ENCODE peak calls at places on chromosomes 12 and 14, in six cellular contexts. One of them, this sample, is unnamed.

GRCh38 chr14:25537846-25538455 is 488.0 kb upstream of the STXBP6 start:
- DNase-seq in aorta: no peak
- DNase-seq in RPMI7951: peak; percentile 1
- DNase-seq in activated CD4-positive, alpha-beta memory T cell treated with anti-CD3 and anti-CD28 coated beads, Interleukin-2, amount 10 ng/mL, durations not matched to agents 7 days and 5 days: no peak
- DNase-seq in neural crest cell: peak; percentile 37
- DNase-seq in left ventricle myocardium inferior: no peak
- DNase-seq in this sample: peak; percentile 25

GRCh38 chr14:94028450-94028826 is 2.3 kb downstream of the OTUB2 start:
- DNase-seq in neural crest cell: no peak
- DNase-seq in activated CD4-positive, alpha-beta memory T cell treated with anti-CD3 and anti-CD28 coated beads, Interleukin-2, amount 10 ng/mL, durations not matched to agents 7 days and 5 days: peak; percentile 69
- DNase-seq in aorta: no peak
- DNase-seq in left ventricle myocardium inferior: no peak
- DNase-seq in RPMI7951: peak; percentile 40
- DNase-seq in this sample: peak; percentile 95

GRCh38 chr12:125187780-125188741 is 122.8 kb downstream of the AACS start:
- DNase-seq in RPMI7951: no peak
- DNase-seq in aorta: no peak
- DNase-seq in activated CD4-positive, alpha-beta memory T cell treated with anti-CD3 and anti-CD28 coated beads, Interleukin-2, amount 10 ng/mL, durations not matched to agents 7 days and 5 days: no peak
- DNase-seq in neural crest cell: no peak
- DNase-seq in left ventricle myocardium inferior: no peak
- DNase-seq in this sample: no peak

GRCh38 chr14:34059037-34059924 is 108.4 kb upstream of the EGLN3 start:
- DNase-seq in neural crest cell: no peak
- DNase-seq in aorta: no peak
- DNase-seq in RPMI7951: no peak
- DNase-seq in activated CD4-positive, alpha-beta memory T cell treated with anti-CD3 and anti-CD28 coated beads, Interleukin-2, amount 10 ng/mL, durations not matched to agents 7 days and 5 days: no peak
- DNase-seq in left ventricle myocardium inferior: no peak
- DNase-seq in this sample: no peak

GRCh38 chr14:105646175-105646574 is 119.8 kb downstream of the TMEM121 start:
- DNase-seq in left ventricle myocardium inferior: no peak
- DNase-seq in activated CD4-positive, alpha-beta memory T cell treated with anti-CD3 and anti-CD28 coated beads, Interleukin-2, amount 10 ng/mL, durations not matched to agents 7 days and 5 days: no peak
- DNase-seq in RPMI7951: no peak
- DNase-seq in aorta: peak; percentile 63
- DNase-seq in neural crest cell: no peak
- DNase-seq in this sample: no peak

GRCh38 chr12:52494518-52494917 is 1.5 kb upstream of the KRT6A start:
- DNase-seq in aorta: no peak
- DNase-seq in RPMI7951: no peak
- DNase-seq in neural crest cell: no peak
- DNase-seq in left ventricle myocardium inferior: peak; percentile 28
- DNase-seq in activated CD4-positive, alpha-beta memory T cell treated with anti-CD3 and anti-CD28 coated beads, Interleukin-2, amount 10 ng/mL, durations not matched to agents 7 days and 5 days: no peak
- DNase-seq in this sample: peak; percentile 5

GRCh38 chr12:123431951-123432886 is 4.3 kb downstream of the RILPL2 start:
- DNase-seq in RPMI7951: no peak
- DNase-seq in neural crest cell: no peak
- DNase-seq in activated CD4-positive, alpha-beta memory T cell treated with anti-CD3 and anti-CD28 coated beads, Interleukin-2, amount 10 ng/mL, durations not matched to agents 7 days and 5 days: no peak
- DNase-seq in left ventricle myocardium inferior: no peak
- DNase-seq in aorta: no peak
- DNase-seq in this sample: no peak

GRCh38 chr12:51951843-51952722 is 584 bp downstream of the ACVR1B start:
- DNase-seq in left ventricle myocardium inferior: no peak
- DNase-seq in activated CD4-positive, alpha-beta memory T cell treated with anti-CD3 and anti-CD28 coated beads, Interleukin-2, amount 10 ng/mL, durations not matched to agents 7 days and 5 days: peak; percentile 20
- DNase-seq in aorta: peak; percentile 74
- DNase-seq in neural crest cell: peak; percentile 21
- DNase-seq in RPMI7951: no peak
- DNase-seq in this sample: no peak

GRCh38 chr12:10153271-10154144 is 18.4 kb downstream of the OLR1 start:
- DNase-seq in neural crest cell: peak; percentile 66
- DNase-seq in left ventricle myocardium inferior: peak; percentile 61
- DNase-seq in activated CD4-positive, alpha-beta memory T cell treated with anti-CD3 and anti-CD28 coated beads, Interleukin-2, amount 10 ng/mL, durations not matched to agents 7 days and 5 days: peak; percentile 57
- DNase-seq in RPMI7951: peak; percentile 61
- DNase-seq in aorta: peak; percentile 87
- DNase-seq in this sample: peak; percentile 20

GRCh38 chr12:30877110-30877875 is 49.3 kb upstream of the TSPAN11 start:
- DNase-seq in left ventricle myocardium inferior: no peak
- DNase-seq in activated CD4-positive, alpha-beta memory T cell treated with anti-CD3 and anti-CD28 coated beads, Interleukin-2, amount 10 ng/mL, durations not matched to agents 7 days and 5 days: no peak
- DNase-seq in aorta: no peak
- DNase-seq in neural crest cell: no peak
- DNase-seq in RPMI7951: no peak
- DNase-seq in this sample: no peak

GRCh38 chr14:38578278-38578681 is 322.4 kb upstream of the CLEC14A start:
- DNase-seq in RPMI7951: no peak
- DNase-seq in left ventricle myocardium inferior: no peak
- DNase-seq in aorta: no peak
- DNase-seq in neural crest cell: no peak
- DNase-seq in activated CD4-positive, alpha-beta memory T cell treated with anti-CD3 and anti-CD28 coated beads, Interleukin-2, amount 10 ng/mL, durations not matched to agents 7 days and 5 days: no peak
- DNase-seq in this sample: peak; percentile 62

GRCh38 chr12:75208851-75209781 is 523 bp downstream of the KCNC2 start:
- DNase-seq in left ventricle myocardium inferior: no peak
- DNase-seq in aorta: peak; percentile 66
- DNase-seq in neural crest cell: peak; percentile 60
- DNase-seq in RPMI7951: peak; percentile 3
- DNase-seq in activated CD4-positive, alpha-beta memory T cell treated with anti-CD3 and anti-CD28 coated beads, Interleukin-2, amount 10 ng/mL, durations not matched to agents 7 days and 5 days: no peak
- DNase-seq in this sample: peak; percentile 33

GRCh38 chr12:128077211-128077916 is 189.6 kb upstream of the TMEM132C start:
- DNase-seq in RPMI7951: no peak
- DNase-seq in activated CD4-positive, alpha-beta memory T cell treated with anti-CD3 and anti-CD28 coated beads, Interleukin-2, amount 10 ng/mL, durations not matched to agents 7 days and 5 days: no peak
- DNase-seq in left ventricle myocardium inferior: no peak
- DNase-seq in neural crest cell: no peak
- DNase-seq in aorta: no peak
- DNase-seq in this sample: no peak

GRCh38 chr12:58346032-58346632 is 404.8 kb downstream of the ATP23 start:
- DNase-seq in neural crest cell: no peak
- DNase-seq in left ventricle myocardium inferior: no peak
- DNase-seq in RPMI7951: peak; percentile 62
- DNase-seq in activated CD4-positive, alpha-beta memory T cell treated with anti-CD3 and anti-CD28 coated beads, Interleukin-2, amount 10 ng/mL, durations not matched to agents 7 days and 5 days: no peak
- DNase-seq in aorta: no peak
- DNase-seq in this sample: peak; percentile 52

GRCh38 chr14:105147701-105148603 is 20.6 kb downstream of the JAG2 start:
- DNase-seq in RPMI7951: no peak
- DNase-seq in activated CD4-positive, alpha-beta memory T cell treated with anti-CD3 and anti-CD28 coated beads, Interleukin-2, amount 10 ng/mL, durations not matched to agents 7 days and 5 days: no peak
- DNase-seq in aorta: peak; percentile 78
- DNase-seq in left ventricle myocardium inferior: peak; percentile 14
- DNase-seq in neural crest cell: no peak
- DNase-seq in this sample: no peak

GRCh38 chr12:47995976-47996375 is 8.3 kb downstream of the COL2A1 start:
- DNase-seq in left ventricle myocardium inferior: no peak
- DNase-seq in neural crest cell: no peak
- DNase-seq in RPMI7951: peak; percentile 46
- DNase-seq in aorta: no peak
- DNase-seq in activated CD4-positive, alpha-beta memory T cell treated with anti-CD3 and anti-CD28 coated beads, Interleukin-2, amount 10 ng/mL, durations not matched to agents 7 days and 5 days: no peak
- DNase-seq in this sample: no peak

GRCh38 chr12:69570545-69571399 is 14.5 kb upstream of the CCT2 start:
- DNase-seq in aorta: no peak
- DNase-seq in neural crest cell: peak; percentile 53
- DNase-seq in left ventricle myocardium inferior: no peak
- DNase-seq in activated CD4-positive, alpha-beta memory T cell treated with anti-CD3 and anti-CD28 coated beads, Interleukin-2, amount 10 ng/mL, durations not matched to agents 7 days and 5 days: peak; percentile 49
- DNase-seq in RPMI7951: peak; percentile 56
- DNase-seq in this sample: peak; percentile 47

GRCh38 chr12:110287986-110288385 is 6.9 kb downstream of the ATP2A2 start:
- DNase-seq in aorta: no peak
- DNase-seq in activated CD4-positive, alpha-beta memory T cell treated with anti-CD3 and anti-CD28 coated beads, Interleukin-2, amount 10 ng/mL, durations not matched to agents 7 days and 5 days: peak; percentile 0
- DNase-seq in neural crest cell: no peak
- DNase-seq in left ventricle myocardium inferior: no peak
- DNase-seq in RPMI7951: no peak
- DNase-seq in this sample: no peak

GRCh38 chr12:3377056-3377455 is 113.9 kb upstream of the PRMT8 start:
- DNase-seq in neural crest cell: no peak
- DNase-seq in aorta: no peak
- DNase-seq in RPMI7951: no peak
- DNase-seq in activated CD4-positive, alpha-beta memory T cell treated with anti-CD3 and anti-CD28 coated beads, Interleukin-2, amount 10 ng/mL, durations not matched to agents 7 days and 5 days: no peak
- DNase-seq in left ventricle myocardium inferior: no peak
- DNase-seq in this sample: no peak

GRCh38 chr12:131603106-131604033 is 107.5 kb upstream of the SFSWAP start:
- DNase-seq in RPMI7951: no peak
- DNase-seq in left ventricle myocardium inferior: no peak
- DNase-seq in aorta: no peak
- DNase-seq in activated CD4-positive, alpha-beta memory T cell treated with anti-CD3 and anti-CD28 coated beads, Interleukin-2, amount 10 ng/mL, durations not matched to agents 7 days and 5 days: no peak
- DNase-seq in neural crest cell: no peak
- DNase-seq in this sample: no peak

GRCh38 chr14:69612014-69612758 is 790 bp downstream of the SUSD6 start:
- DNase-seq in activated CD4-positive, alpha-beta memory T cell treated with anti-CD3 and anti-CD28 coated beads, Interleukin-2, amount 10 ng/mL, durations not matched to agents 7 days and 5 days: peak; percentile 53
- DNase-seq in left ventricle myocardium inferior: peak; percentile 38
- DNase-seq in aorta: peak; percentile 80
- DNase-seq in RPMI7951: peak; percentile 35
- DNase-seq in neural crest cell: no peak
- DNase-seq in this sample: peak; percentile 28

This sample was measured in HT1080.